ENCODE peak calls at places on chromosomes 3 and 15, in seven cellular contexts. Z is H54, P is Calu3, I is NCI-H774, A is LoVo, O is renal cortical epithelial cell, B is cardiac muscle cell. T is an unnamed sample.

GRCh38 chr3:172034786-172035685 is 4.3 kb upstream of the FNDC3B start:
- DNase-seq in Z (peak), P (no peak), I (no peak), A (peak), O (peak), B (no peak), T (peak)

GRCh38 chr3:29937185-29937584 is 656.3 kb downstream of the RBMS3 start:
- DNase-seq in Z (no peak), P (no peak), I (no peak), A (no peak), O (peak), B (no peak), T (no peak)

GRCh38 chr15:93088200-93088980 is 621 bp downstream of the RGMA start:
- DNase-seq in Z (no peak), P (peak), I (no peak), A (no peak), O (no peak), B (peak), T (peak)

GRCh38 chr3:115436767-115437301 is 186.5 kb upstream of the GAP43 start:
- DNase-seq in Z (peak), P (peak), I (no peak), A (no peak), O (peak), B (no peak), T (peak)

GRCh38 chr3:59750391-59750790 is 700.6 kb upstream of the CFAP20DC start:
- DNase-seq in Z (no peak), P (no peak), I (no peak), A (no peak), O (no peak), B (no peak), T (no peak)

GRCh38 chr3:79490165-79491028 is 277.4 kb downstream of the ROBO1 start:
- DNase-seq in Z (peak), P (no peak), I (no peak), A (no peak), O (peak), B (no peak), T (no peak)

GRCh38 chr15:68268405-68268804 is 9.1 kb upstream of the FEM1B start:
- DNase-seq in Z (no peak), P (no peak), I (no peak), A (no peak), O (no peak), B (no peak), T (no peak)

GRCh38 chr3:194212869-194213320 is 76.9 kb downstream of the HES1 start:
- DNase-seq in Z (no peak), P (no peak), I (peak), A (no peak), O (peak), B (peak), T (peak)

T was measured in NCI-H69.